ENCODE peak calls at places on chromosomes 2 and 18, in nine cellular contexts. O is head of caudate nucleus, H is retina, P is brain microvascular endothelial cell, F is astrocyte of the spinal cord, L is RPMI7951, C is glutamatergic neuron, E is left ventricle myocardium superior, S is ovary. J is an unnamed sample.

GRCh38 chr2:63081404-63081803 is 30.8 kb downstream of the OTX1 start:
- DNase-seq in O (no peak), H (no peak), P (no peak), F (no peak), L (peak), C (no peak), E (no peak), S (no peak), J (no peak)

GRCh38 chr2:8327371-8328100 is 354.3 kb upstream of the ID2 start:
- DNase-seq in O (no peak), H (no peak), P (no peak), F (no peak), L (no peak), C (no peak), E (no peak), S (no peak), J (no peak)

GRCh38 chr2:212539145-212539880 is 711 bp upstream of the ERBB4 start:
- DNase-seq in O (peak), H (no peak), P (no peak), F (no peak), L (peak), C (peak), E (peak), S (peak), J (peak)

GRCh38 chr2:241827394-241827793 is 18.4 kb downstream of the NEU4 start:
- DNase-seq in O (no peak), H (no peak), P (no peak), F (no peak), L (no peak), C (no peak), E (no peak), S (no peak), J (no peak)

GRCh38 chr2:217535940-217536339 is 466.9 kb downstream of the TNS1 start:
- DNase-seq in O (no peak), H (no peak), P (no peak), F (no peak), L (no peak), C (no peak), E (no peak), S (no peak), J (no peak)

GRCh38 chr2:13006829-13007715 is 290.3 kb downstream of the TRIB2 start:
- DNase-seq in O (peak), H (peak), P (peak), F (peak), L (peak), C (peak), E (peak), S (peak), J (peak)

GRCh38 chr2:65040414-65041261 is 15.6 kb upstream of the CEP68 start:
- DNase-seq in O (peak), H (peak), P (peak), F (peak), L (peak), C (peak), E (peak), S (peak), J (peak)

GRCh38 chr2:219612605-219613286 is 14.7 kb upstream of the SLC4A3 start:
- DNase-seq in O (no peak), H (no peak), P (no peak), F (no peak), L (no peak), C (no peak), E (no peak), S (peak), J (no peak)

GRCh38 chr18:48336332-48336731 is 72.9 kb downstream of the ZBTB7C start:
- DNase-seq in O (no peak), H (no peak), P (no peak), F (no peak), L (peak), C (no peak), E (no peak), S (no peak), J (peak)

GRCh38 chr18:55647331-55647730 is 59.3 kb upstream of the TCF4 start:
- DNase-seq in O (no peak), H (no peak), P (no peak), F (no peak), L (no peak), C (no peak), E (no peak), S (no peak), J (no peak)

GRCh38 chr2:23404426-23404825 is 19.4 kb downstream of the KLHL29 start:
- DNase-seq in O (peak), H (no peak), P (peak), F (peak), L (peak), C (no peak), E (no peak), S (peak), J (peak)

GRCh38 chr2:113281920-113282746 is 3.4 kb upstream of the PAX8 start:
- DNase-seq in O (no peak), H (no peak), P (no peak), F (peak), L (peak), C (no peak), E (no peak), S (no peak), J (no peak)

GRCh38 chr2:149223472-149224062 is 106.8 kb upstream of the LYPD6 start:
- DNase-seq in O (no peak), H (peak), P (no peak), F (no peak), L (no peak), C (no peak), E (no peak), S (no peak), J (no peak)

GRCh38 chr18:11849279-11849678 is 1.9 kb upstream of the CHMP1B start:
- DNase-seq in O (no peak), H (no peak), P (no peak), F (no peak), L (no peak), C (no peak), E (no peak), S (no peak), J (no peak)

GRCh38 chr2:195212586-195212985 is 444.4 kb upstream of the SLC39A10 start:
- DNase-seq in O (no peak), H (no peak), P (no peak), F (no peak), L (no peak), C (no peak), E (no peak), S (no peak), J (no peak)

GRCh38 chr2:20645761-20646160 is 5.1 kb downstream of the HS1BP3 start:
- DNase-seq in O (no peak), H (no peak), P (no peak), F (no peak), L (no peak), C (no peak), E (no peak), S (no peak), J (no peak)

GRCh38 chr2:42962521-42962953 is 170.2 kb upstream of the HAAO start:
- DNase-seq in O (no peak), H (no peak), P (no peak), F (no peak), L (peak), C (no peak), E (no peak), S (peak), J (peak)

GRCh38 chr18:63148449-63149199 is 170.9 kb downstream of the BCL2 start:
- DNase-seq in O (no peak), H (no peak), P (no peak), F (peak), L (no peak), C (no peak), E (peak), S (peak), J (peak)